ENCODE peak calls at places on chromosomes 13 and 19, in nine cellular contexts. One of them, this sample, is unnamed.

GRCh38 chr13:101450749-101451130 is 1.7 kb upstream of the ITGBL1 start:
- DNase-seq in kidney tubule cell: no peak
- DNase-seq in NCI-H1092 treated with DMSO at 0.1 percent for 48 hours: no peak
- DNase-seq in right lobe of liver: no peak
- DNase-seq in non-pigmented ciliary epithelial cell: no peak
- DNase-seq in activated B cell treated with CpG ODN at 0.5 μM for 24 hours: no peak
- DNase-seq in G401: no peak
- DNase-seq in H9: no peak
- DNase-seq in GM20000: no peak
- DNase-seq in this sample: no peak

GRCh38 chr19:39362682-39363657 is 20.7 kb downstream of the SAMD4B start:
- DNase-seq in kidney tubule cell: peak; percentile 83
- DNase-seq in NCI-H1092 treated with DMSO at 0.1 percent for 48 hours: no peak
- DNase-seq in right lobe of liver: peak; percentile 62
- DNase-seq in non-pigmented ciliary epithelial cell: peak; percentile 41
- DNase-seq in activated B cell treated with CpG ODN at 0.5 μM for 24 hours: no peak
- DNase-seq in G401: no peak
- DNase-seq in H9: no peak
- DNase-seq in GM20000: no peak
- DNase-seq in this sample: no peak

GRCh38 chr13:20142019-20142926 is 18.6 kb downstream of the GJA3 start:
- DNase-seq in kidney tubule cell: no peak
- DNase-seq in NCI-H1092 treated with DMSO at 0.1 percent for 48 hours: no peak
- DNase-seq in right lobe of liver: no peak
- DNase-seq in non-pigmented ciliary epithelial cell: no peak
- DNase-seq in activated B cell treated with CpG ODN at 0.5 μM for 24 hours: no peak
- DNase-seq in G401: no peak
- DNase-seq in H9: peak; percentile 54
- DNase-seq in GM20000: no peak
- DNase-seq in this sample: no peak

GRCh38 chr13:24224232-24224680 is 63.7 kb downstream of the SPATA13 start:
- DNase-seq in kidney tubule cell: no peak
- DNase-seq in NCI-H1092 treated with DMSO at 0.1 percent for 48 hours: no peak
- DNase-seq in right lobe of liver: no peak
- DNase-seq in non-pigmented ciliary epithelial cell: no peak
- DNase-seq in activated B cell treated with CpG ODN at 0.5 μM for 24 hours: no peak
- DNase-seq in G401: no peak
- DNase-seq in H9: no peak
- DNase-seq in GM20000: no peak
- DNase-seq in this sample: no peak

GRCh38 chr19:53977991-53978731 is 13.3 kb upstream of the CACNG6 start:
- DNase-seq in kidney tubule cell: peak; percentile 42
- DNase-seq in NCI-H1092 treated with DMSO at 0.1 percent for 48 hours: no peak
- DNase-seq in right lobe of liver: no peak
- DNase-seq in non-pigmented ciliary epithelial cell: peak; percentile 89
- DNase-seq in activated B cell treated with CpG ODN at 0.5 μM for 24 hours: no peak
- DNase-seq in G401: peak; percentile 82
- DNase-seq in H9: peak; percentile 99
- DNase-seq in GM20000: no peak
- DNase-seq in this sample: peak; percentile 73

GRCh38 chr19:2055871-2056809 is 5.1 kb upstream of the MKNK2 start:
- DNase-seq in kidney tubule cell: peak; percentile 68
- DNase-seq in NCI-H1092 treated with DMSO at 0.1 percent for 48 hours: no peak
- DNase-seq in right lobe of liver: peak; percentile 59
- DNase-seq in non-pigmented ciliary epithelial cell: no peak
- DNase-seq in activated B cell treated with CpG ODN at 0.5 μM for 24 hours: no peak
- DNase-seq in G401: peak; percentile 78
- DNase-seq in H9: no peak
- DNase-seq in GM20000: no peak
- DNase-seq in this sample: no peak

GRCh38 chr19:2942928-2943640 is 1.7 kb downstream of the ZNF77 start:
- DNase-seq in kidney tubule cell: no peak
- DNase-seq in NCI-H1092 treated with DMSO at 0.1 percent for 48 hours: no peak
- DNase-seq in right lobe of liver: no peak
- DNase-seq in non-pigmented ciliary epithelial cell: no peak
- DNase-seq in activated B cell treated with CpG ODN at 0.5 μM for 24 hours: no peak
- DNase-seq in G401: no peak
- DNase-seq in H9: no peak
- DNase-seq in GM20000: no peak
- DNase-seq in this sample: no peak

GRCh38 chr19:32558607-32559228 is 22.3 kb upstream of the PDCD5 start:
- DNase-seq in kidney tubule cell: no peak
- DNase-seq in NCI-H1092 treated with DMSO at 0.1 percent for 48 hours: no peak
- DNase-seq in right lobe of liver: no peak
- DNase-seq in non-pigmented ciliary epithelial cell: no peak
- DNase-seq in activated B cell treated with CpG ODN at 0.5 μM for 24 hours: no peak
- DNase-seq in G401: no peak
- DNase-seq in H9: peak; percentile 55
- DNase-seq in GM20000: no peak
- DNase-seq in this sample: no peak

GRCh38 chr19:1944088-1944915 is 3.3 kb downstream of the CSNK1G2 start:
- DNase-seq in kidney tubule cell: no peak
- DNase-seq in NCI-H1092 treated with DMSO at 0.1 percent for 48 hours: no peak
- DNase-seq in right lobe of liver: no peak
- DNase-seq in non-pigmented ciliary epithelial cell: no peak
- DNase-seq in activated B cell treated with CpG ODN at 0.5 μM for 24 hours: no peak
- DNase-seq in G401: no peak
- DNase-seq in H9: no peak
- DNase-seq in GM20000: no peak
- DNase-seq in this sample: no peak

GRCh38 chr13:49300716-49301589 is 53.2 kb downstream of the CDADC1 start:
- DNase-seq in kidney tubule cell: peak; percentile 79
- DNase-seq in NCI-H1092 treated with DMSO at 0.1 percent for 48 hours: peak; percentile 53
- DNase-seq in right lobe of liver: peak; percentile 60
- DNase-seq in non-pigmented ciliary epithelial cell: no peak
- DNase-seq in activated B cell treated with CpG ODN at 0.5 μM for 24 hours: peak; percentile 43
- DNase-seq in G401: peak; percentile 72
- DNase-seq in H9: peak; percentile 76
- DNase-seq in GM20000: peak; percentile 85
- DNase-seq in this sample: no peak

This sample was measured in glomerular endothelial cell.